ENCODE peak calls at places on chromosomes 1 and 21, in eight cellular contexts. G is suprapubic skin, S is ovary, L is transverse colon, B is A549, J is GM12878, N is SK-N-SH, D is sigmoid colon. T is an unnamed sample.
A peak's percentile ranks its signal among the peaks of the same experiment; 100 is the strongest.

GRCh38 chr1:220227393-220227792 is 44.9 kb downstream of the RAB3GAP2 start:
- DNase-seq in G (no peak), S (no peak), L (no peak), B (no peak), J (no peak), N (no peak), D (no peak), T (no peak)

GRCh38 chr1:221775206-221775605 is 33.3 kb upstream of the DUSP10 start:
- DNase-seq in G (no peak), S (no peak), L (no peak), B (no peak), J (no peak), N (no peak), D (no peak), T (no peak)

GRCh38 chr21:33058468-33059318 is 11.2 kb upstream of the OLIG1 start:
- DNase-seq in G (no peak), S (no peak), L (no peak), B (no peak), J (no peak), N (no peak), D (no peak), T (no peak)

GRCh38 chr21:41764558-41765392 is 2.1 kb downstream of the RIPK4 start:
- DNase-seq in G (no peak), S (no peak), L (no peak), B (peak; percentile 59), J (no peak), N (no peak), D (peak; percentile 15), T (peak; percentile 75)

GRCh38 chr1:78718566-78718965 is 68.9 kb downstream of the IFI44 start:
- DNase-seq in G (no peak), S (no peak), L (no peak), B (no peak), J (no peak), N (no peak), D (no peak), T (no peak)

GRCh38 chr1:27257155-27257554 is 22.7 kb downstream of the WDTC1 start:
- DNase-seq in G (no peak), S (no peak), L (no peak), B (no peak), J (no peak), N (no peak), D (no peak), T (no peak)

GRCh38 chr1:86429830-86430229 is 5.9 kb downstream of the CLCA2 start:
- DNase-seq in G (no peak), S (peak; percentile 48), L (no peak), B (peak; percentile 46), J (no peak), N (no peak), D (peak; percentile 76), T (no peak)

GRCh38 chr1:65059930-65060538 is 88.0 kb upstream of the AK4 start:
- DNase-seq in G (no peak), S (no peak), L (no peak), B (peak; percentile 21), J (no peak), N (peak; percentile 56), D (no peak), T (no peak)

GRCh38 chr1:89767618-89768017 is 53.2 kb upstream of the LRRC8D start:
- DNase-seq in G (no peak), S (no peak), L (no peak), B (no peak), J (no peak), N (no peak), D (no peak), T (no peak)

GRCh38 chr1:80064524-80064923 is 1058.0 kb upstream of the ADGRL4 start:
- DNase-seq in G (no peak), S (no peak), L (no peak), B (no peak), J (no peak), N (no peak), D (no peak), T (no peak)

GRCh38 chr1:47810964-47811650 is 186.1 kb downstream of the TRABD2B start:
- DNase-seq in G (no peak), S (no peak), L (no peak), B (no peak), J (no peak), N (no peak), D (no peak), T (no peak)

GRCh38 chr1:47808612-47809011 is 188.6 kb downstream of the TRABD2B start:
- DNase-seq in G (no peak), S (no peak), L (no peak), B (no peak), J (no peak), N (no peak), D (no peak), T (no peak)

GRCh38 chr1:47805826-47806450 is 191.2 kb downstream of the TRABD2B start:
- DNase-seq in G (no peak), S (no peak), L (no peak), B (no peak), J (no peak), N (peak; percentile 77), D (no peak), T (no peak)

GRCh38 chr1:47812848-47813508 is 184.2 kb downstream of the TRABD2B start:
- DNase-seq in G (no peak), S (no peak), L (no peak), B (no peak), J (no peak), N (no peak), D (no peak), T (no peak)

DNA sequence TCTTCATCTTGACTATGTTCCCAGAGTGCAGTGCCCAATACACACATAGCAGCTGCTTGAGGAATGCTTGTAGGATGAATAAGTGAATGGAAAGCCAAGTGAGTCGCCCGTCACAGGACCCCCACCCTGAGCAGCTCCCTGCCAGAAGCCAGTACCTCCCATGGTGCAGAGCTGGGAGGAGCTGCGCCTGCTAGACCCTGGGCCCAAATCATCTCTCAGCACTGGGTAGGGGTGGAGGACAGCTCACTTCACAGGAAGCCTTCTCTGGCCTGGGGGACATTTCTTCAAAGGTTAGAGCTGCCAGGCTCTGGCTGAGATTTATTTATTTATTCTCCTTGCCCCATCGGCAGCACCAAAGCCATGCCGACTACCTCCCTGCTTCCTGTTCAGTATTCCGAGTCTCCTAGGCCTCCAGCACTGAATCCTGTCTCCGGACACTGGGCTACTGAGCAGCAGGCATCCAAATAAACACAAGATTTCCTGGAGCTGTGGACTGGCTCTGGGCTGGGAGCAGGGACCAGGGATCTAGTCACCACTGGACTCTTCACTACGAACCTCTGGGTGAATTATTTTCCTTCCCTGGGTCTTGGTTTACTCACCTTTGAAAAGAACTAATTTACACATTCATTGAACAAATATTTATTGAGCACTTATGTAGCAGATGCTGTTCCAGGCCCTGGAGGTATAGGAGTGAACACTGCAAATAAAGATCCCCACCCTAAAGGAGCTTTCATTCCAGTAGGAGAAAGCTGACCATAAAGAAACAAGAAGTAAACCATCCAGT is 187.7 kb downstream of the TRABD2B start:
- DNase-seq in G (no peak), S (no peak), L (no peak), B (peak; percentile 8), J (no peak), N (no peak), D (no peak), T (no peak)
- TF ChIP-seq EP300 in G (no peak), S (no peak), L (no peak), B (no peak), J (no peak), N (no peak), D (no peak), T (no peak)

GRCh38 chr1:157099633-157100009 is at the start of gene ETV3L:
- DNase-seq in G (peak; percentile 67), S (no peak), L (no peak), B (no peak), J (no peak), N (no peak), D (peak; percentile 59), T (no peak)
- TF ChIP-seq EP300 in G (no peak), S (no peak), L (no peak), B (no peak), J (no peak), N (no peak), D (no peak), T (no peak)

GRCh38 chr1:26145041-26145959 is 13.6 kb upstream of the FAM110D start:
- DNase-seq in G (peak; percentile 90), S (peak; percentile 64), L (peak; percentile 87), B (peak; percentile 80), J (no peak), N (peak; percentile 81), D (peak; percentile 89), T (peak; percentile 86)
- TF ChIP-seq EP300 in G (no peak), S (no peak), L (no peak), B (no peak), J (no peak), N (no peak), D (no peak), T (no peak)

DNA sequence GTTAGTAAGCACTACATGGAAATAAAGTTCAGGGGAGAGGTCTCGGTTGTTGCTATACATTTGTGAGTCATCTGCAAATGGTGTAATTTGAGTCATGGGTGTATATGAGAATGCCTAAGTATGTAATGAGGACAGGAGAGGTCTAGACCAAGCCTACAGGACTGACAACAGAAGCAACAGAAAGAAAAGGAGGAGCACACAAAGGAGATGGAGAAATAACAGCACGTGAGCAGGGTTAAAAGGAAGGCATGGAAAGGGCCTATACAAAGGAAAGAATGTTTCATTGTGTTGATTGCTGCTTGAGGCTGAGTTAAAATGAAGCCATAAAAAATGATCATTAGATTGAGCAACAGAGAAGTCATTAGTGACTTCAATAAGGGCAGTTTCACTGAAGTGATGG is 28.0 kb upstream of the PRKAA2 start:
- DNase-seq in G (no peak), S (no peak), L (no peak), B (no peak), J (no peak), N (no peak), D (no peak), T (no peak)
- TF ChIP-seq EP300 in G (no peak), S (no peak), L (no peak), B (no peak), J (no peak), N (no peak), D (no peak), T (no peak)

GRCh38 chr1:67674260-67675011 is 10.6 kb upstream of the GADD45A start:
- DNase-seq in G (no peak), S (peak; percentile 21), L (peak; percentile 24), B (no peak), J (no peak), N (peak; percentile 75), D (peak; percentile 65), T (no peak)
- TF ChIP-seq EP300 in G (no peak), S (no peak), L (no peak), B (no peak), J (no peak), N (peak; percentile 73), D (no peak), T (no peak)